ENCODE peak calls at places on chromosome 14, in eight cellular contexts. X is DND-41, Z is cerebellum, E is right cardiac atrium, Q is AG08395, S is amygdala, I is germinal center, T is NCI-H748 treated with DMSO at 0.1 percent for 48 hours. M is an unnamed sample.

GRCh38 chr14:70018713-70019201 is 139.5 kb downstream of the SMOC1 start:
- DNase-seq in X (peak), Z (no peak), E (peak), Q (no peak), S (no peak), I (no peak), T (no peak), M (no peak)

GRCh38 chr14:25944020-25944419 is 653.8 kb downstream of the NOVA1 start:
- DNase-seq in X (no peak), Z (no peak), E (no peak), Q (no peak), S (no peak), I (no peak), T (no peak), M (no peak)

GRCh38 chr14:89641495-89642162 is 224.6 kb upstream of the FOXN3 start:
- DNase-seq in X (no peak), Z (no peak), E (no peak), Q (no peak), S (no peak), I (no peak), T (no peak), M (no peak)

GRCh38 chr14:61300754-61301153 is 19.6 kb upstream of the TMEM30B start:
- DNase-seq in X (no peak), Z (no peak), E (no peak), Q (no peak), S (no peak), I (no peak), T (no peak), M (no peak)

GRCh38 chr14:70934502-70935134 is 27.4 kb downstream of the PCNX1 start:
- DNase-seq in X (no peak), Z (no peak), E (no peak), Q (peak), S (no peak), I (no peak), T (no peak), M (no peak)

GRCh38 chr14:32703246-32703645 is 235.4 kb upstream of the NPAS3 start:
- DNase-seq in X (no peak), Z (no peak), E (no peak), Q (peak), S (no peak), I (no peak), T (no peak), M (no peak)

GRCh38 chr14:60485600-60486251 is at the start of gene C14orf39:
- DNase-seq in X (no peak), Z (no peak), E (no peak), Q (no peak), S (no peak), I (peak), T (no peak), M (no peak)

GRCh38 chr14:21069388-21070082 is 569 bp upstream of the ARHGEF40 start:
- DNase-seq in X (no peak), Z (peak), E (peak), Q (peak), S (peak), I (no peak), T (peak), M (peak)

GRCh38 chr14:32354716-32355115 is 25.6 kb downstream of the AKAP6 start:
- DNase-seq in X (no peak), Z (peak), E (peak), Q (no peak), S (no peak), I (no peak), T (no peak), M (no peak)

GRCh38 chr14:29321646-29322045 is 555.1 kb downstream of the FOXG1 start:
- DNase-seq in X (no peak), Z (no peak), E (no peak), Q (peak), S (no peak), I (no peak), T (no peak), M (no peak)

GRCh38 chr14:69459122-69459521 is 25.4 kb upstream of the PLEKHD1 start:
- DNase-seq in X (no peak), Z (no peak), E (no peak), Q (no peak), S (no peak), I (no peak), T (no peak), M (no peak)

GRCh38 chr14:86057018-86057667 is 527.2 kb downstream of the FLRT2 start:
- DNase-seq in X (peak), Z (no peak), E (no peak), Q (peak), S (no peak), I (no peak), T (peak), M (peak)